ENCODE peak calls at places on chromosomes 5 and 9, in five cellular contexts. One of them, this sample, is unnamed.

GRCh38 chr9:98890256-98890655 is 53.5 kb upstream of the COL15A1 start:
- DNase-seq in GM12878: no peak
- DNase-seq in H1: no peak
- DNase-seq in HepG2: no peak
- DNase-seq in K562: no peak
- DNase-seq in this sample: no peak

GRCh38 chr9:106590759-106591505 is 272.0 kb upstream of the ZNF462 start:
- DNase-seq in GM12878: no peak
- DNase-seq in H1: no peak
- DNase-seq in HepG2: no peak
- DNase-seq in K562: no peak
- DNase-seq in this sample: no peak

GRCh38 chr5:92912280-92912679 is 668.7 kb downstream of the NR2F1-AS1 start:
- DNase-seq in GM12878: no peak
- DNase-seq in H1: no peak
- DNase-seq in HepG2: no peak
- DNase-seq in K562: no peak
- DNase-seq in this sample: no peak

GRCh38 chr5:95375591-95375990 is 15.6 kb upstream of the FAM81B start:
- DNase-seq in GM12878: no peak
- DNase-seq in H1: no peak
- DNase-seq in HepG2: no peak
- DNase-seq in K562: no peak
- DNase-seq in this sample: no peak

GRCh38 chr5:132476853-132477729 is 13.5 kb downstream of the IRF1 start:
- DNase-seq in GM12878: no peak
- DNase-seq in H1: no peak
- DNase-seq in HepG2: no peak
- DNase-seq in K562: no peak
- DNase-seq in this sample: no peak

GRCh38 chr5:180639287-180639686 is 10.1 kb downstream of the FLT4 start:
- DNase-seq in GM12878: no peak
- DNase-seq in H1: no peak
- DNase-seq in HepG2: no peak
- DNase-seq in K562: no peak
- DNase-seq in this sample: no peak

GRCh38 chr5:150651924-150652688 is 8.9 kb upstream of the MYOZ3 start:
- DNase-seq in GM12878: no peak
- DNase-seq in H1: no peak
- DNase-seq in HepG2: no peak
- DNase-seq in K562: no peak
- DNase-seq in this sample: no peak

GRCh38 chr5:116437351-116437705 is 137.3 kb downstream of the SEMA6A start:
- DNase-seq in GM12878: no peak
- DNase-seq in H1: no peak
- DNase-seq in HepG2: no peak
- DNase-seq in K562: no peak
- DNase-seq in this sample: no peak

GRCh38 chr9:110999379-110999778 is 38.9 kb downstream of the LPAR1 start:
- DNase-seq in GM12878: no peak
- DNase-seq in H1: no peak
- DNase-seq in HepG2: no peak
- DNase-seq in K562: no peak
- DNase-seq in this sample: no peak

GRCh38 chr5:118637947-118638670 is 350.2 kb downstream of the DTWD2 start:
- DNase-seq in GM12878: no peak
- DNase-seq in H1: no peak
- DNase-seq in HepG2: no peak
- DNase-seq in K562: no peak
- DNase-seq in this sample: no peak

GRCh38 chr5:142816577-142816976 is 46.4 kb downstream of the ARHGAP26 start:
- DNase-seq in GM12878: no peak
- DNase-seq in H1: no peak
- DNase-seq in HepG2: no peak
- DNase-seq in K562: no peak
- DNase-seq in this sample: no peak

GRCh38 chr9:97053717-97054116 is 14.8 kb upstream of the CTSV start:
- DNase-seq in GM12878: no peak
- DNase-seq in H1: no peak
- DNase-seq in HepG2: no peak
- DNase-seq in K562: no peak
- DNase-seq in this sample: no peak

GRCh38 chr5:55062039-55062779 is 38.2 kb downstream of the GZMK start:
- DNase-seq in GM12878: no peak
- DNase-seq in H1: no peak
- DNase-seq in HepG2: no peak
- DNase-seq in K562: no peak
- DNase-seq in this sample: no peak

GRCh38 chr9:130461218-130461630 is 16.5 kb downstream of the ASS1 start:
- DNase-seq in GM12878: no peak
- DNase-seq in H1: peak
- DNase-seq in HepG2: peak
- DNase-seq in K562: peak
- DNase-seq in this sample: no peak

GRCh38 chr9:129629251-129629650 is 3.3 kb downstream of the NTMT1 start:
- DNase-seq in GM12878: no peak
- DNase-seq in H1: no peak
- DNase-seq in HepG2: no peak
- DNase-seq in K562: no peak
- DNase-seq in this sample: no peak

GRCh38 chr5:2017540-2018389 is 135.0 kb upstream of the IRX4 start:
- DNase-seq in GM12878: no peak
- DNase-seq in H1: peak
- DNase-seq in HepG2: peak
- DNase-seq in K562: peak
- DNase-seq in this sample: peak

GRCh38 chr5:102971693-102972293 is 148.1 kb downstream of the GIN1 start:
- DNase-seq in GM12878: no peak
- DNase-seq in H1: no peak
- DNase-seq in HepG2: peak
- DNase-seq in K562: no peak
- DNase-seq in this sample: peak

GRCh38 chr5:19676895-19677294 is 311.1 kb downstream of the CDH18 start:
- DNase-seq in GM12878: no peak
- DNase-seq in H1: no peak
- DNase-seq in HepG2: no peak
- DNase-seq in K562: no peak
- DNase-seq in this sample: no peak

GRCh38 chr5:113059232-113059805 is 82.7 kb downstream of the DCP2 start:
- DNase-seq in GM12878: no peak
- DNase-seq in H1: no peak
- DNase-seq in HepG2: no peak
- DNase-seq in K562: no peak
- DNase-seq in this sample: no peak

GRCh38 chr9:104980039-104980654 is 52.2 kb upstream of the ABCA1 start:
- DNase-seq in GM12878: no peak
- DNase-seq in H1: no peak
- DNase-seq in HepG2: no peak
- DNase-seq in K562: no peak
- DNase-seq in this sample: no peak

GRCh38 chr5:123035320-123035949 is 1.1 kb downstream of the PPIC start:
- DNase-seq in GM12878: no peak
- DNase-seq in H1: peak
- DNase-seq in HepG2: peak
- DNase-seq in K562: peak
- DNase-seq in this sample: peak

GRCh38 chr9:135169709-135170226 is 82.3 kb downstream of the OLFM1 start:
- DNase-seq in GM12878: no peak
- DNase-seq in H1: no peak
- DNase-seq in HepG2: no peak
- DNase-seq in K562: no peak
- DNase-seq in this sample: no peak

GRCh38 chr5:75510836-75511434 is 494 bp downstream of the CERT1 start:
- DNase-seq in GM12878: no peak
- DNase-seq in H1: peak
- DNase-seq in HepG2: peak
- DNase-seq in K562: peak
- DNase-seq in this sample: no peak

GRCh38 chr9:68844623-68845612 is 139.9 kb downstream of the PIP5K1B start:
- DNase-seq in GM12878: no peak
- DNase-seq in H1: peak
- DNase-seq in HepG2: peak
- DNase-seq in K562: peak
- DNase-seq in this sample: peak

GRCh38 chr9:108412755-108413154 is 443.0 kb downstream of the ACTL7B start:
- DNase-seq in GM12878: no peak
- DNase-seq in H1: peak
- DNase-seq in HepG2: no peak
- DNase-seq in K562: no peak
- DNase-seq in this sample: no peak

GRCh38 chr9:132769895-132770774 is 99.9 kb downstream of the GTF3C4 start:
- DNase-seq in GM12878: peak
- DNase-seq in H1: peak
- DNase-seq in HepG2: peak
- DNase-seq in K562: no peak
- DNase-seq in this sample: no peak

GRCh38 chr5:66923922-66924321 is 272.7 kb downstream of the CD180 start:
- DNase-seq in GM12878: no peak
- DNase-seq in H1: no peak
- DNase-seq in HepG2: no peak
- DNase-seq in K562: no peak
- DNase-seq in this sample: no peak

GRCh38 chr9:6893350-6894131 is 135.8 kb downstream of the KDM4C start:
- DNase-seq in GM12878: peak
- DNase-seq in H1: no peak
- DNase-seq in HepG2: no peak
- DNase-seq in K562: no peak
- DNase-seq in this sample: no peak

GRCh38 chr5:141863569-141864178 is 14.5 kb downstream of the PCDH1 start:
- DNase-seq in GM12878: no peak
- DNase-seq in H1: no peak
- DNase-seq in HepG2: no peak
- DNase-seq in K562: no peak
- DNase-seq in this sample: no peak

GRCh38 chr9:69174645-69175487 is 789 bp downstream of the TJP2 start:
- DNase-seq in GM12878: peak
- DNase-seq in H1: no peak
- DNase-seq in HepG2: peak
- DNase-seq in K562: no peak
- DNase-seq in this sample: no peak

GRCh38 chr5:6649186-6649585 is 15.9 kb downstream of the SRD5A1 start:
- DNase-seq in GM12878: no peak
- DNase-seq in H1: no peak
- DNase-seq in HepG2: no peak
- DNase-seq in K562: no peak
- DNase-seq in this sample: no peak

GRCh38 chr9:106622148-106622547 is 240.8 kb upstream of the ZNF462 start:
- DNase-seq in GM12878: no peak
- DNase-seq in H1: no peak
- DNase-seq in HepG2: no peak
- DNase-seq in K562: no peak
- DNase-seq in this sample: no peak

GRCh38 chr5:147666419-147666818 is 116.1 kb downstream of the JAKMIP2 start:
- DNase-seq in GM12878: no peak
- DNase-seq in H1: no peak
- DNase-seq in HepG2: no peak
- DNase-seq in K562: no peak
- DNase-seq in this sample: no peak
- TF ChIP-seq CEBPB in GM12878: no peak
- TF ChIP-seq CEBPB in H1: no peak
- TF ChIP-seq CEBPB in HepG2: no peak
- TF ChIP-seq CEBPB in K562: no peak
- TF ChIP-seq CEBPB in this sample: no peak

DNA sequence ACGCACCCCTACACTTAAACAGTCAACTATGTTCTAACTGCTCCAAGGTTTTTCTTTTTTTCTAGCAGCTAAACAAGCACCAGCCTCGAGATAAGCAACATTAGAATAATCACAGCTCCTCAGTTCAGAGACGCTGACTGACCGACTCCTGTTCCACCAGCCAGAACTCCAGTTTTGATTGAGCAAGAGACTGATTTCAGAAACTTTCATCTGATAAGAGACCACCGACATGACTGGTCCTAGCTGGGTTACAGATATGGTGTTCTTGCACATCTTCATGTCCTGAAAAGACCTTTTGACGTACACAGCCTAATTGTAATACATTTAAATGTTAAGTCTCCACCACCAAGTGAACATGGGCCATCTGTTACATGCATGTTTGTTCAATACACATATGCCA is 23.8 kb upstream of the OTULINL start:
- DNase-seq in GM12878: no peak
- DNase-seq in H1: no peak
- DNase-seq in HepG2: no peak
- DNase-seq in K562: no peak
- DNase-seq in this sample: no peak
- TF ChIP-seq YY1 in GM12878: no peak
- TF ChIP-seq YY1 in H1: no peak
- TF ChIP-seq YY1 in HepG2: no peak
- TF ChIP-seq YY1 in K562: no peak
- TF ChIP-seq YY1 in this sample: no peak

DNA sequence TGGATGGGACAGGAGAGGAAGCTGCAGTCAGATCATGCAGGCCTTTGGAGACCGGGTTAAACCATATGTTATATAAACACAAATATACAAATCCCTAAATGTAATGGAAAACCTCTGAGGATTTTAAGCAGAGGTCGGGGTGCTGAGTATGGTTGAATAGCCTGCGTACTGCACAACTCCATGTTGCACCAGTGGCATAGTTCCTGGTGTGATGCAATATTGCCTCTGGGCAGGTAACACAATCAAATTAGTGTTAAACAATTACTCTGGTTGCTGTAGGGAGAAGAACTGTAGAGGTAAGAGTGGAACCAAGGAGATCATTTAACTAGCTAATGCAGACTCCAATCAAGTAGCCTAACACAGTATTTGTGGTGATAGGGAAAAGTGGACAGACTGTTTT is 21.3 kb upstream of the RNF145 start:
- DNase-seq in GM12878: no peak
- DNase-seq in H1: no peak
- DNase-seq in HepG2: no peak
- DNase-seq in K562: no peak
- DNase-seq in this sample: no peak
- TF ChIP-seq CTCF in GM12878: no peak
- TF ChIP-seq CTCF in H1: no peak
- TF ChIP-seq CTCF in HepG2: no peak
- TF ChIP-seq CTCF in K562: no peak
- TF ChIP-seq CTCF in this sample: no peak

GRCh38 chr9:94156549-94157407 is 72.5 kb downstream of the PTPDC1 start:
- DNase-seq in GM12878: no peak
- DNase-seq in H1: no peak
- DNase-seq in HepG2: peak
- DNase-seq in K562: no peak
- DNase-seq in this sample: no peak
- TF ChIP-seq CEBPB in GM12878: no peak
- TF ChIP-seq CEBPB in H1: no peak
- TF ChIP-seq CEBPB in HepG2: no peak
- TF ChIP-seq CEBPB in K562: no peak
- TF ChIP-seq CEBPB in this sample: no peak

This sample was measured in HCT116.